ENCODE peak calls at places on chromosomes 6 and 20, in ten cellular contexts. N is heart right ventricle, Q is lower leg skin, K is MM.1S, F is brain microvascular endothelial cell, E is left ventricle myocardium inferior, X is RWPE1, G is GM12865, D is PC-3, I is MCF 10A. B is an unnamed sample.

GRCh38 chr6:158867381-158868121 is 48.4 kb upstream of the EZR start:
- DNase-seq in N (no peak), Q (no peak), K (no peak), F (no peak), E (no peak), X (no peak), G (peak; percentile 50), D (no peak), I (peak; percentile 43), B (no peak)

GRCh38 chr20:48686238-48687096 is 141.3 kb downstream of the PREX1 start:
- DNase-seq in N (peak; percentile 55), Q (no peak), K (no peak), F (no peak), E (peak; percentile 61), X (no peak), G (no peak), D (peak; percentile 24), I (peak; percentile 65), B (no peak)

GRCh38 chr6:62623851-62624532 is 338.0 kb upstream of the KHDRBS2 start:
- DNase-seq in N (no peak), Q (no peak), K (no peak), F (no peak), E (no peak), X (no peak), G (no peak), D (peak; percentile 55), I (peak; percentile 5), B (no peak)

GRCh38 chr20:38353298-38353697 is 7.0 kb downstream of the LBP start:
- DNase-seq in N (no peak), Q (no peak), K (no peak), F (no peak), E (no peak), X (no peak), G (no peak), D (no peak), I (no peak), B (no peak)

GRCh38 chr6:159100789-159101182 is 56.0 kb upstream of the TAGAP start:
- DNase-seq in N (no peak), Q (no peak), K (no peak), F (no peak), E (no peak), X (no peak), G (no peak), D (no peak), I (no peak), B (peak; percentile 27)

GRCh38 chr6:134415681-134416080 is 97.8 kb upstream of the SGK1 start:
- DNase-seq in N (no peak), Q (no peak), K (no peak), F (no peak), E (no peak), X (no peak), G (no peak), D (no peak), I (no peak), B (no peak)

GRCh38 chr6:169752074-169752623 is 727 bp downstream of the ERMARD start:
- DNase-seq in N (no peak), Q (no peak), K (no peak), F (no peak), E (no peak), X (peak; percentile 3), G (peak; percentile 15), D (no peak), I (peak; percentile 5), B (no peak)

GRCh38 chr6:170265655-170266054 is 25.2 kb downstream of the DLL1 start:
- DNase-seq in N (peak; percentile 74), Q (no peak), K (no peak), F (no peak), E (peak; percentile 82), X (no peak), G (no peak), D (peak; percentile 7), I (no peak), B (no peak)

GRCh38 chr6:109626311-109626710 is 64.7 kb downstream of the AK9 start:
- DNase-seq in N (no peak), Q (no peak), K (no peak), F (no peak), E (no peak), X (no peak), G (no peak), D (no peak), I (peak; percentile 6), B (no peak)

GRCh38 chr20:48064929-48065328 is 279.6 kb upstream of the SULF2 start:
- DNase-seq in N (no peak), Q (no peak), K (no peak), F (peak; percentile 45), E (no peak), X (peak; percentile 85), G (no peak), D (peak; percentile 88), I (peak; percentile 72), B (no peak)

GRCh38 chr6:29232725-29233124 is 62.0 kb downstream of the OR2J2 start:
- DNase-seq in N (no peak), Q (no peak), K (no peak), F (no peak), E (no peak), X (no peak), G (no peak), D (no peak), I (no peak), B (no peak)

GRCh38 chr6:116096979-116097816 is 3.5 kb upstream of the NT5DC1 start:
- DNase-seq in N (no peak), Q (no peak), K (no peak), F (no peak), E (no peak), X (no peak), G (no peak), D (peak; percentile 23), I (no peak), B (no peak)

GRCh38 chr20:56595746-56596478 is 33.2 kb upstream of the TFAP2C start:
- DNase-seq in N (no peak), Q (no peak), K (no peak), F (no peak), E (no peak), X (no peak), G (no peak), D (no peak), I (no peak), B (no peak)

GRCh38 chr6:47094351-47094925 is 52.3 kb upstream of the ADGRF1 start:
- DNase-seq in N (no peak), Q (no peak), K (no peak), F (no peak), E (no peak), X (peak; percentile 36), G (no peak), D (peak; percentile 90), I (peak; percentile 39), B (no peak)

GRCh38 chr20:61899971-61900370 is 165.7 kb downstream of the TAF4 start:
- DNase-seq in N (peak; percentile 2), Q (no peak), K (no peak), F (no peak), E (no peak), X (no peak), G (no peak), D (no peak), I (no peak), B (no peak)

GRCh38 chr6:165819394-165819793 is 156.4 kb upstream of the PDE10A start:
- DNase-seq in N (no peak), Q (no peak), K (no peak), F (peak; percentile 22), E (no peak), X (no peak), G (no peak), D (no peak), I (no peak), B (no peak)

GRCh38 chr6:107490568-107491058 is 696 bp downstream of the SOBP start:
- DNase-seq in N (no peak), Q (no peak), K (no peak), F (no peak), E (no peak), X (no peak), G (no peak), D (no peak), I (no peak), B (no peak)

GRCh38 chr6:123641497-123641896 is 4.7 kb upstream of the TRDN start:
- DNase-seq in N (no peak), Q (no peak), K (no peak), F (no peak), E (no peak), X (no peak), G (no peak), D (no peak), I (no peak), B (no peak)
- TF ChIP-seq CTCF in N (no peak), Q (no peak), K (no peak), F (no peak), E (no peak), X (no peak), G (no peak), D (no peak), I (no peak), B (no peak)

DNA sequence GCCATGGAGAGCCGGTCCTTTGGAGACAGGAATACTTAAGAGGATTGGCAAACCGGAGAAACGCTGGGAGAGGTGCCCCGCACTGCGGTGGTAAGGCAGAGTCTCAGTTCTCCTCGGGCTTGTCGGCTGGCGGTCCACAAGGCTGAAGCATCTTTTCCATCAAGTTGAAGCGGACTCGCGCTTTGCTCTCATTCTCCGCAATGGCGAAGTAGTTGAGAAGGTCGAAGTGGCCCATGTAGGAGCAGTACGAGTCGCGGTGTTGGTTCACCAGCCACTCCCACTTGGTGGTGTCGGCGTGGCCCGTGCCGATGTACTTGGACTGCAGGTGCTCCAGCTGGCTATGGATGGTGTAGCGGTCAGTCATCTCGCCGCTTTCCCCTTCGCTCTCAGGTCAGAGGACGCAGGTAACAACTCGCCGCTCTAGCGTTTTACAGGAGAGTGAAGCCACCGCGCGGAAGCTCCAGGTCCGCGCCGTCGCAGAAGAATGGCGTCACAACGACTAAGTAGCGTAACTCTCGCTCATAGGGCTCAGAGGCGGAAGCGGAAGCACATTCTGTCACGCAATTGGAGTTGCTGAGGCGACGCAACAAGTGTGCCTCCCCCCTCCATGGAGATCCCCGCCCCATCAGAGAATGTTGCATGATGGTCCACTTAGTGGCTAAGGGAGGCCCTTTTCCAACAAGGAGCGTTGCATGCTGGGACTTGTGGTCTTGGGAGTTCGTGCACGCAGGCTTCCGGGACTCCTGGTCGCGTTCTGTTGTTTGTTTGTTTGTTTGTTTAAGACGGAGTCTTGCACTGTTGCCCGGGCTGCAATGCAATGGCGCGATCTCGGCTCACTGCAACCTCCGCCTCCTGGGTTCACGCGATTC is at the start of gene SF3B5:
- DNase-seq in N (peak; percentile 96), Q (peak; percentile 99), K (peak; percentile 98), F (peak; percentile 100), E (peak; percentile 98), X (peak; percentile 98), G (peak; percentile 100), D (peak; percentile 99), I (peak; percentile 100), B (peak; percentile 96)
- TF ChIP-seq CTCF in N (no peak), Q (no peak), K (no peak), F (no peak), E (no peak), X (no peak), G (no peak), D (no peak), I (no peak), B (no peak)

GRCh38 chr6:161429921-161430490 is 156.1 kb upstream of the AGPAT4 start:
- DNase-seq in N (no peak), Q (no peak), K (no peak), F (no peak), E (no peak), X (no peak), G (no peak), D (peak; percentile 36), I (no peak), B (no peak)
- TF ChIP-seq CTCF in N (peak; percentile 21), Q (no peak), K (no peak), F (peak; percentile 45), E (peak; percentile 37), X (no peak), G (peak; percentile 5), D (peak; percentile 49), I (no peak), B (no peak)

GRCh38 chr20:13771853-13772453 is 12.8 kb downstream of the ESF1 start:
- DNase-seq in N (no peak), Q (no peak), K (peak; percentile 28), F (no peak), E (no peak), X (peak; percentile 21), G (no peak), D (peak; percentile 72), I (no peak), B (no peak)
- TF ChIP-seq CTCF in N (peak; percentile 62), Q (no peak), K (peak; percentile 43), F (peak; percentile 21), E (peak; percentile 63), X (peak; percentile 76), G (peak; percentile 27), D (peak; percentile 76), I (peak; percentile 42), B (peak; percentile 73)